ENCODE peak calls at places on chromosomes 5 and 9, in four cellular contexts. One of them, this sample, is unnamed.
A peak's percentile ranks its signal among the peaks of the same experiment; 100 is the strongest.

GRCh38 chr5:60177596-60177995 is 284.1 kb upstream of the PDE4D start:
- DNase-seq in esophagus squamous epithelium: no peak
- DNase-seq in PC-9: no peak
- DNase-seq in body of pancreas: no peak
- DNase-seq in this sample: no peak

GRCh38 chr9:133854785-133855184 is 116.6 kb upstream of the SARDH start:
- DNase-seq in body of pancreas: no peak
- DNase-seq in esophagus squamous epithelium: no peak
- DNase-seq in PC-9: no peak
- DNase-seq in this sample: no peak

GRCh38 chr9:76453785-76454184 is 5.2 kb upstream of the GCNT1 start:
- DNase-seq in PC-9: peak; percentile 44
- DNase-seq in esophagus squamous epithelium: no peak
- DNase-seq in body of pancreas: no peak
- DNase-seq in this sample: no peak

GRCh38 chr5:61340775-61341361 is 8.8 kb downstream of the ZSWIM6 start:
- DNase-seq in PC-9: no peak
- DNase-seq in esophagus squamous epithelium: no peak
- DNase-seq in body of pancreas: no peak
- DNase-seq in this sample: no peak

GRCh38 chr5:53934126-53934856 is 373.9 kb downstream of the NDUFS4 start:
- DNase-seq in PC-9: no peak
- DNase-seq in esophagus squamous epithelium: no peak
- DNase-seq in body of pancreas: no peak
- DNase-seq in this sample: no peak

GRCh38 chr5:56247596-56247995 is 14.5 kb upstream of the ANKRD55 start:
- DNase-seq in esophagus squamous epithelium: no peak
- DNase-seq in body of pancreas: no peak
- DNase-seq in PC-9: no peak
- DNase-seq in this sample: no peak

GRCh38 chr5:134029156-134029555 is 24.4 kb upstream of the VDAC1 start:
- DNase-seq in body of pancreas: no peak
- DNase-seq in PC-9: peak; percentile 97
- DNase-seq in esophagus squamous epithelium: no peak
- DNase-seq in this sample: no peak

GRCh38 chr5:77850536-77851228 is 74.5 kb upstream of the TBCA start:
- DNase-seq in PC-9: no peak
- DNase-seq in esophagus squamous epithelium: no peak
- DNase-seq in body of pancreas: no peak
- DNase-seq in this sample: no peak

GRCh38 chr5:91194861-91195460 is 188.2 kb downstream of the ARRDC3 start:
- DNase-seq in esophagus squamous epithelium: no peak
- DNase-seq in PC-9: no peak
- DNase-seq in body of pancreas: no peak
- DNase-seq in this sample: no peak

GRCh38 chr5:69091771-69092170 is 2.0 kb upstream of the SLC30A5 start:
- DNase-seq in esophagus squamous epithelium: no peak
- DNase-seq in body of pancreas: no peak
- DNase-seq in PC-9: no peak
- DNase-seq in this sample: no peak

GRCh38 chr5:146510528-146510927 is 5.5 kb downstream of the GPR151 start:
- DNase-seq in esophagus squamous epithelium: no peak
- DNase-seq in PC-9: no peak
- DNase-seq in body of pancreas: no peak
- DNase-seq in this sample: no peak

GRCh38 chr9:98324801-98325200 is 69.4 kb upstream of the TBC1D2 start:
- DNase-seq in PC-9: no peak
- DNase-seq in body of pancreas: no peak
- DNase-seq in esophagus squamous epithelium: no peak
- DNase-seq in this sample: no peak

GRCh38 chr5:84290161-84290560 is 94.5 kb downstream of the EDIL3 start:
- DNase-seq in esophagus squamous epithelium: no peak
- DNase-seq in PC-9: no peak
- DNase-seq in body of pancreas: no peak
- DNase-seq in this sample: no peak

GRCh38 chr5:61053937-61054336 is 108.3 kb downstream of the SMIM15 start:
- DNase-seq in body of pancreas: no peak
- DNase-seq in esophagus squamous epithelium: no peak
- DNase-seq in PC-9: no peak
- DNase-seq in this sample: no peak

GRCh38 chr9:4537581-4537980 is 47.3 kb downstream of the SLC1A1 start:
- DNase-seq in body of pancreas: no peak
- DNase-seq in esophagus squamous epithelium: no peak
- DNase-seq in PC-9: no peak
- DNase-seq in this sample: no peak

GRCh38 chr5:18882162-18882561 is 1105.8 kb downstream of the CDH18 start:
- DNase-seq in esophagus squamous epithelium: no peak
- DNase-seq in body of pancreas: no peak
- DNase-seq in PC-9: no peak
- DNase-seq in this sample: no peak

GRCh38 chr5:41433552-41434181 is 76.7 kb downstream of the PLCXD3 start:
- DNase-seq in PC-9: no peak
- DNase-seq in esophagus squamous epithelium: no peak
- DNase-seq in body of pancreas: peak; percentile 32
- DNase-seq in this sample: no peak

GRCh38 chr9:126683698-126684044 is 69.9 kb downstream of the LMX1B start:
- DNase-seq in body of pancreas: no peak
- DNase-seq in PC-9: no peak
- DNase-seq in esophagus squamous epithelium: no peak
- DNase-seq in this sample: no peak

GRCh38 chr9:106479679-106480078 is 383.3 kb upstream of the ZNF462 start:
- DNase-seq in PC-9: no peak
- DNase-seq in body of pancreas: no peak
- DNase-seq in esophagus squamous epithelium: no peak
- DNase-seq in this sample: no peak

DNA sequence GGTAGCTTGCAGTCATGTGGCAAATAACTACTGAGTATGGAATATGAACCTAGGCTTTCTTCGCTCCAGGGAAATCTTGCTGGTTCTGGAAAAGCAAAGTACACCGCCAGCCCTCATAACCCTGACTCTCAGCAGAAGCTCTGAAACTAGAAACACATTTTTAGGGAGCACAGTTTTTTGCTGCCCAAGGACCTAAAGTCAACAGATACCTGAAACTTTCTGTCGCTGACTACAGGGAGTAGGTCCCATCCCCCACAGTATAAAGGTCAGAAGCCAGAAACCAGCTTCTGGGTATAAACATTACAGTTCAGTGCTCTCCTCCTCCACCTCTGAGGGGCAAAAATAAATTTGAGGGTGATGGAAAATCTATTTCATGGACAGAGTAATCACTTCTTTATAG is 3.0 kb downstream of the ATOX1 start:
- DNase-seq in esophagus squamous epithelium: no peak
- DNase-seq in PC-9: no peak
- DNase-seq in body of pancreas: peak; percentile 34
- DNase-seq in this sample: no peak
- H3K4me1 ChIP-seq in esophagus squamous epithelium: peaks cover 10% of the 10 kb centered on the region
- H3K4me1 ChIP-seq in PC-9: peaks cover 16% of the 10 kb centered on the region
- H3K4me1 ChIP-seq in body of pancreas: peaks cover 33% of the 10 kb centered on the region
- H3K4me1 ChIP-seq in this sample: peaks cover 32% of the 10 kb centered on the region

GRCh38 chr9:86575137-86575536 is 220.9 kb upstream of the TUT7 start:
- DNase-seq in esophagus squamous epithelium: no peak
- DNase-seq in PC-9: no peak
- DNase-seq in body of pancreas: no peak
- DNase-seq in this sample: no peak
- H3K4me1 ChIP-seq in esophagus squamous epithelium: no peaks in the 10 kb centered on the region
- H3K4me1 ChIP-seq in PC-9: peaks cover 12% of the 10 kb centered on the region
- H3K4me1 ChIP-seq in body of pancreas: no peaks in the 10 kb centered on the region
- H3K4me1 ChIP-seq in this sample: peaks cover 20% of the 10 kb centered on the region

DNA sequence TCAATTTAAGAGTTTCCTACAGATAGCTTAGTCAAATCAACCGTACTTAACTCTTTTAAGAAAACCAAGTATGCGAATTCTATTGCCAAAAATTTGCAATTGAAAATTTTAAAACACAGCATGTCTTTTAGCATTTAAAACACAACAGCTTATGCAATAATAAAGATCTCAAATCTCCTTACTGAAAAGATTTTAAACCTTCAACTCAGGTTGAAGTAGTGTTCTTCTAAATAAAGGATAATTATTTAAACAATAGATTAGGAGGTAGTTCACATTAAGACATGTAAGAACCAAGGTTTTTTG is 5.5 kb downstream of the NR3C1 start:
- DNase-seq in esophagus squamous epithelium: no peak
- DNase-seq in body of pancreas: no peak
- DNase-seq in PC-9: no peak
- DNase-seq in this sample: no peak
- H3K4me1 ChIP-seq in esophagus squamous epithelium: peaks cover 25% of the 10 kb centered on the region
- H3K4me1 ChIP-seq in body of pancreas: peaks cover 81% of the 10 kb centered on the region
- H3K4me1 ChIP-seq in PC-9: peaks cover 76% of the 10 kb centered on the region
- H3K4me1 ChIP-seq in this sample: peaks cover 98% of the 10 kb centered on the region

GRCh38 chr5:154767537-154767936 is 12.4 kb downstream of the LARP1 start:
- DNase-seq in body of pancreas: peak; percentile 34
- DNase-seq in esophagus squamous epithelium: no peak
- DNase-seq in PC-9: no peak
- DNase-seq in this sample: no peak

GRCh38 chr5:154765396-154765925 is 10.3 kb downstream of the LARP1 start:
- DNase-seq in body of pancreas: peak; percentile 48
- DNase-seq in esophagus squamous epithelium: no peak
- DNase-seq in PC-9: no peak
- DNase-seq in this sample: no peak

GRCh38 chr5:154770111-154770510 is 14.9 kb downstream of the LARP1 start:
- DNase-seq in esophagus squamous epithelium: no peak
- DNase-seq in body of pancreas: no peak
- DNase-seq in PC-9: no peak
- DNase-seq in this sample: no peak

GRCh38 chr5:154766558-154767281 is 11.5 kb downstream of the LARP1 start:
- DNase-seq in esophagus squamous epithelium: no peak
- DNase-seq in body of pancreas: no peak
- DNase-seq in PC-9: no peak
- DNase-seq in this sample: no peak

DNA sequence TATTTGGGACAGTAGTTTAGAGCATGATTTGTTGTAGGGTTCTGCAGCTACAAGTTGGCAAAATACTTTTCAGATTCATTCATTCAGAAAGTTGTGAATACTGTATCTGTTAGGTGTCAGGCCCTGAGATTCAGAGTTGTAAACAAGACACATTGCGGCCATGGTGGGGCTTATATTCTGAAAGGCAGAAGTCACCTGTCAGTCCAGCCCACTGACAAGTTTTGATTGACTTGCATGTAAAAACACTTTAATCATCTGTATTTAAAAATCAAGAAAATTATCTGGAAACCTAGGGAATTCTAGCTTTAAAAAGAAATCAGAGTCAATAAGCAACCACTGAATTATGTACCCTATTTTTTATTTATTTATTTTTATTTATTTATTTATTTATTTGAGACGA is 13.0 kb downstream of the LARP1 start:
- DNase-seq in esophagus squamous epithelium: no peak
- DNase-seq in PC-9: no peak
- DNase-seq in body of pancreas: no peak
- DNase-seq in this sample: no peak
- H3K4me1 ChIP-seq in esophagus squamous epithelium: peaks cover 12% of the 10 kb centered on the region
- H3K4me1 ChIP-seq in PC-9: peaks cover 7% of the 10 kb centered on the region
- H3K4me1 ChIP-seq in body of pancreas: peaks cover 95% of the 10 kb centered on the region
- H3K4me1 ChIP-seq in this sample: peaks cover 88% of the 10 kb centered on the region

GRCh38 chr9:752201-752600 is 89.3 kb upstream of the DMRT1 start:
- DNase-seq in PC-9: peak; percentile 47
- DNase-seq in body of pancreas: no peak
- DNase-seq in esophagus squamous epithelium: no peak
- DNase-seq in this sample: no peak

GRCh38 chr9:750264-750967 is 91.1 kb upstream of the DMRT1 start:
- DNase-seq in esophagus squamous epithelium: no peak
- DNase-seq in body of pancreas: no peak
- DNase-seq in PC-9: no peak
- DNase-seq in this sample: no peak

GRCh38 chr9:752681-753200 is 88.8 kb upstream of the DMRT1 start:
- DNase-seq in body of pancreas: no peak
- DNase-seq in esophagus squamous epithelium: no peak
- DNase-seq in PC-9: no peak
- DNase-seq in this sample: no peak

GRCh38 chr9:749712-750111 is 91.8 kb upstream of the DMRT1 start:
- DNase-seq in PC-9: no peak
- DNase-seq in esophagus squamous epithelium: no peak
- DNase-seq in body of pancreas: no peak
- DNase-seq in this sample: no peak

DNA sequence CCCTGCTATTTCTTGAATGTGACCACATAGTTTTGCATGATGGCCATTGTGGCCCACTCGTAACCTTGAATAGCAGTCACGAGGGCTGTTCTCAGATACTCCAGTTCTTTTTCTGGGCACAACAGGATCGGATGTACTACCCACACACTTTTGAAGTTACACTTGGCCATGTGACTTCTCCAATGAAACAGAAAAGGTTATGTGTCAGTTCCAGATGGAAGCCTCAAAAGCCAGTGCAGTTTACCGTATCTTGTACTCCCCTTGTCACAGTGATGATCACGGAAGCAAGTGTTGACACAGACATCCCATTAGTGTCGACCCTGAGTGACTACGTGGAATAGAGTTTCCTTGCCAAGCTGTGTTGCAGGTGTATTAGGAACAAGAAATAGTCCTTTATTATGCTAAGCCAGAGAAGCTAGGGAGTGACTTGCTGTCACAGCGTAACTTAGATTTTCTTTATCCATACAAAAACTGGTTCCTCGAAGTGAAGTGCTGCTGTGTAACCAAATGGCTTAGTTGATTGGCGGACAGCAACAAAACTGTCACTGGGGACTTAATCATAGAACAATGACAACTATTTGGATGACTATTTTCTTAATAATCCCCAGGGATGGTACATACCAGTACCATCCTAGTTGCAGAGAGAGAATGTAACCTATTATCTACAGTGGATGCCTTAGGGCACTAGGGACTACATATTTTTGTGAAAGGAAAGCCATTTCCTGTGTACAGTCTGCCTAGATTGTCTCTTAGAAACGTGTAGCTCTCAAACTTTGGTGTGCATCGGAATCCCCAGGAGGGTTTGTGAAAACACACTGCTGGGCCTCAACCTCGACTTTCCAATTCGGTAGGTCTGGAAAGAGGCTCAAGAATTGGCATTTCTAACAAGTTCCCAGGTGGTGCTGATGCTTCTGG is 90.1 kb upstream of the DMRT1 start:
- DNase-seq in esophagus squamous epithelium: no peak
- DNase-seq in PC-9: peak; percentile 37
- DNase-seq in body of pancreas: no peak
- DNase-seq in this sample: no peak
- H3K4me1 ChIP-seq in esophagus squamous epithelium: peaks cover 39% of the 10 kb centered on the region
- H3K4me1 ChIP-seq in PC-9: peaks cover 16% of the 10 kb centered on the region
- H3K4me1 ChIP-seq in body of pancreas: peaks cover 29% of the 10 kb centered on the region
- H3K4me1 ChIP-seq in this sample: peaks cover 66% of the 10 kb centered on the region

DNA sequence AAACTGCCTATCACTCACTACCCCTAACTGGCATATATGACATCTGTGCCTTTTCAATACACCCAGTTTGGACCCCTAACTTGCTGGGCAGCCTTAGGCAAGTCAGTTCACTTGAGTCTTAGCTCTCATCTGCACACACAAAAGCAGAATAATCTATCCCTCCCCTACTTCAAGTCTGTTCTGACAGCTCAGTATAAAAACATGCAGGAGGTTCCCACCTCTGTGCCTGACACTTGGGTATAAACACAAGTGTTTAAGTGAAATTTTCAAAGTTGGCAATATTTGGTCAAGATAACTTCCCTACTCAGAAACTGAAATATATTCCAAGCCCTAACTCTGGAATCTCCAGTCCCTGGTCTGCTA is 12.6 kb downstream of the HNRNPH1 start:
- DNase-seq in esophagus squamous epithelium: no peak
- DNase-seq in PC-9: no peak
- DNase-seq in body of pancreas: no peak
- DNase-seq in this sample: no peak
- H3K4me1 ChIP-seq in esophagus squamous epithelium: peaks cover 19% of the 10 kb centered on the region
- H3K4me1 ChIP-seq in PC-9: no peaks in the 10 kb centered on the region
- H3K4me1 ChIP-seq in body of pancreas: peaks cover 2% of the 10 kb centered on the region
- H3K4me1 ChIP-seq in this sample: peaks cover 91% of the 10 kb centered on the region